ENCODE peak calls at places on chromosomes 11 and 22, in six cellular contexts. W, X, C, K, H and I are unnamed samples.

GRCh38 chr11:65899356-65900124 is 648 bp downstream of the FOSL1 start:
- DNase-seq in X (peak; percentile 88), W (peak; percentile 79), K (peak; percentile 83), H (no peak), C (peak; percentile 48), I (peak; percentile 70)

GRCh38 chr11:35893796-35894475 is 49.9 kb upstream of the LDLRAD3 start:
- DNase-seq in W (peak; percentile 11), H (no peak), K (no peak), X (no peak), C (no peak), I (no peak)

GRCh38 chr11:25163421-25163820 is 666.6 kb downstream of the LUZP2 start:
- DNase-seq in X (no peak), W (no peak), C (no peak), K (no peak), H (no peak), I (no peak)

GRCh38 chr11:23192256-23192655 is 332.0 kb upstream of the CCDC179 start:
- DNase-seq in C (no peak), W (peak; percentile 35), H (no peak), K (no peak), X (no peak), I (no peak)

GRCh38 chr11:116499396-116500001 is 273.3 kb downstream of the BUD13 start:
- DNase-seq in K (peak; percentile 70), W (peak; percentile 45), H (peak; percentile 30), X (peak; percentile 83), C (peak; percentile 93), I (peak; percentile 97)

GRCh38 chr22:37905534-37906363 is at the start of gene MICALL1:
- DNase-seq in X (peak; percentile 66), K (peak; percentile 80), C (peak; percentile 86), W (peak; percentile 78), H (peak; percentile 25), I (peak; percentile 89)

GRCh38 chr11:119108151-119108856 is 1.2 kb downstream of the C2CD2L start:
- DNase-seq in W (peak; percentile 11), K (no peak), C (no peak), H (no peak), X (peak; percentile 55), I (peak; percentile 76)

GRCh38 chr11:58927393-58928081 is 11.8 kb upstream of the GLYATL1 start:
- DNase-seq in W (no peak), H (no peak), X (peak; percentile 44), C (peak; percentile 87), K (peak; percentile 34), I (peak; percentile 97)

GRCh38 chr22:19576460-19577421 is 52.5 kb upstream of the CLDN5 start:
- DNase-seq in K (peak; percentile 33), X (peak; percentile 81), W (peak; percentile 27), H (no peak), C (peak; percentile 28), I (no peak)

GRCh38 chr22:23898006-23898974 is 4.1 kb downstream of the MIF start:
- DNase-seq in H (no peak), W (no peak), C (no peak), X (no peak), K (no peak), I (no peak)

GRCh38 chr11:14625804-14626203 is 17.8 kb upstream of the PDE3B start:
- DNase-seq in H (no peak), X (no peak), W (no peak), C (no peak), K (no peak), I (no peak)

GRCh38 chr11:90288207-90288821 is 65.5 kb upstream of the CHORDC1 start:
- DNase-seq in H (no peak), X (no peak), K (no peak), W (peak; percentile 4), C (no peak), I (peak; percentile 43)

GRCh38 chr22:41367680-41368542 is 13.8 kb upstream of the TEF start:
- DNase-seq in X (no peak), H (peak; percentile 17), C (no peak), K (peak; percentile 46), W (peak; percentile 72), I (peak; percentile 59)

GRCh38 chr22:21568207-21569075 is 927 bp downstream of the UBE2L3 start:
- DNase-seq in X (peak; percentile 43), K (no peak), W (peak; percentile 32), H (no peak), C (peak; percentile 41), I (peak; percentile 52)

GRCh38 chr11:20156280-20156875 is 3.9 kb downstream of the DBX1 start:
- DNase-seq in W (no peak), C (peak; percentile 34), K (no peak), H (no peak), X (peak; percentile 64), I (peak; percentile 15)

GRCh38 chr22:49590381-49590780 is 237.3 kb downstream of the BRD1 start:
- DNase-seq in W (no peak), K (no peak), H (no peak), C (no peak), X (no peak), I (no peak)

GRCh38 chr22:39820266-39820665 is 73.3 kb downstream of the ENTHD1 start:
- DNase-seq in C (no peak), X (no peak), W (peak; percentile 74), H (no peak), K (no peak), I (no peak)

GRCh38 chr22:47071078-47071811 is 308.8 kb downstream of the TBC1D22A start:
- DNase-seq in X (no peak), H (no peak), K (no peak), C (no peak), W (no peak), I (no peak)

GRCh38 chr22:38953091-38953490 is 4.3 kb upstream of the APOBEC3A start:
- DNase-seq in H (no peak), X (no peak), K (no peak), C (no peak), W (no peak), I (no peak)

GRCh38 chr11:45273509-45273908 is 12.6 kb downstream of the SYT13 start:
- DNase-seq in C (no peak), W (no peak), H (no peak), K (no peak), X (no peak), I (no peak)

GRCh38 chr11:83006877-83007330 is 64.8 kb downstream of the RAB30 start:
- DNase-seq in X (peak; percentile 40), K (no peak), W (no peak), C (no peak), H (no peak), I (no peak)

GRCh38 chr11:134065381-134065780 is 3.5 kb upstream of the JAM3 start:
- DNase-seq in K (no peak), C (no peak), X (no peak), W (no peak), H (no peak), I (no peak)

GRCh38 chr22:32082331-32082730 is 39.3 kb downstream of the SLC5A1 start:
- DNase-seq in W (no peak), C (no peak), K (no peak), H (no peak), X (no peak), I (no peak)

GRCh38 chr11:45022294-45023064 is 71.8 kb upstream of the TP53I11 start:
- DNase-seq in X (no peak), W (peak; percentile 37), C (no peak), K (no peak), H (no peak), I (peak; percentile 71)

GRCh38 chr11:94183251-94183885 is 54.7 kb downstream of the PANX1 start:
- DNase-seq in K (no peak), X (no peak), H (no peak), C (no peak), W (no peak), I (no peak)

GRCh38 chr11:58024601-58025091 is 965 bp downstream of the OR9Q1 start:
- DNase-seq in C (peak; percentile 24), K (peak; percentile 82), W (peak; percentile 72), H (no peak), X (no peak), I (peak; percentile 55)

GRCh38 chr11:119935341-119935925 is 202.5 kb downstream of the TRIM29 start:
- DNase-seq in H (no peak), K (no peak), C (no peak), W (no peak), X (no peak), I (no peak)

GRCh38 chr11:132658004-132658403 is 874.3 kb downstream of the OPCML start:
- DNase-seq in X (no peak), W (no peak), H (no peak), C (no peak), K (no peak), I (no peak)

GRCh38 chr22:24090581-24090980 is 79.5 kb downstream of the CABIN1 start:
- DNase-seq in C (no peak), W (no peak), H (no peak), K (no peak), X (no peak), I (no peak)

GRCh38 chr11:58774164-58774593 is 42.4 kb upstream of the GLYAT start:
- DNase-seq in W (no peak), X (no peak), H (no peak), K (no peak), C (no peak), I (no peak)